ENCODE peak calls at places on chromosomes 13 and 19, in five cellular contexts. I, D, Q, L and X are unnamed samples.

GRCh38 chr13:42393573-42394360 is 121.8 kb downstream of the AKAP11 start:
- DNase-seq in I (no peak), D (no peak), Q (no peak), L (no peak), X (no peak)

GRCh38 chr19:41352609-41353465 is 885 bp downstream of the TGFB1 start:
- DNase-seq in I (peak), D (peak), Q (peak), L (peak), X (peak)

GRCh38 chr13:24141333-24141910 is 19.1 kb upstream of the SPATA13 start:
- DNase-seq in I (no peak), D (no peak), Q (no peak), L (no peak), X (no peak)

GRCh38 chr19:47790398-47790814 is 11.9 kb downstream of the SELENOW start:
- DNase-seq in I (peak), D (peak), Q (peak), L (peak), X (peak)

GRCh38 chr19:18280247-18281081 is 958 bp downstream of the JUND start:
- DNase-seq in I (peak), D (peak), Q (peak), L (peak), X (peak)

GRCh38 chr19:48556825-48557224 is 4.9 kb downstream of the SULT2B1 start:
- DNase-seq in I (no peak), D (no peak), Q (no peak), L (no peak), X (no peak)

GRCh38 chr13:108326318-108326717 is 56.8 kb downstream of the TNFSF13B start:
- DNase-seq in I (peak), D (no peak), Q (no peak), L (no peak), X (no peak)

GRCh38 chr19:32868206-32868950 is 1.2 kb downstream of the SLC7A9 start:
- DNase-seq in I (no peak), D (no peak), Q (no peak), L (peak), X (no peak)

GRCh38 chr19:50314724-50315700 is 14.2 kb downstream of the KCNC3 start:
- DNase-seq in I (no peak), D (no peak), Q (no peak), L (no peak), X (no peak)

GRCh38 chr13:93248627-93249047 is 22.0 kb downstream of the GPC6 start:
- DNase-seq in I (peak), D (peak), Q (no peak), L (no peak), X (peak)

GRCh38 chr19:810077-810855 is 11.5 kb downstream of the PLPPR3 start:
- DNase-seq in I (no peak), D (no peak), Q (no peak), L (no peak), X (no peak)

GRCh38 chr19:41553804-41554203 is 22.2 kb upstream of the CEACAM21 start:
- DNase-seq in I (no peak), D (no peak), Q (no peak), L (no peak), X (no peak)

GRCh38 chr13:25372275-25373081 is 704 bp downstream of the ATP8A2 start:
- DNase-seq in I (no peak), D (no peak), Q (no peak), L (no peak), X (no peak)

GRCh38 chr19:54035215-54036178 is 28.2 kb downstream of the VSTM1 start:
- DNase-seq in I (no peak), D (peak), Q (peak), L (no peak), X (peak)

GRCh38 chr13:72181661-72182060 is 314.7 kb upstream of the DACH1 start:
- DNase-seq in I (no peak), D (no peak), Q (no peak), L (no peak), X (peak)

GRCh38 chr19:47228168-47228936 is 2.6 kb downstream of the BBC3 start:
- DNase-seq in I (peak), D (peak), Q (peak), L (peak), X (peak)

GRCh38 chr13:100454876-100455275 is 133.7 kb downstream of the GGACT start:
- DNase-seq in I (no peak), D (peak), Q (peak), L (no peak), X (peak)

GRCh38 chr19:3665681-3666544 is 34.4 kb downstream of the PIP5K1C start:
- DNase-seq in I (peak), D (peak), Q (no peak), L (peak), X (no peak)

GRCh38 chr13:113632706-113633484 is 25.1 kb downstream of the ATP4B start:
- DNase-seq in I (peak), D (no peak), Q (no peak), L (no peak), X (no peak)

GRCh38 chr13:97951376-97951775 is 2.1 kb upstream of the IPO5 start:
- DNase-seq in I (no peak), D (no peak), Q (no peak), L (peak), X (no peak)

GRCh38 chr19:17468302-17469091 is 1.8 kb upstream of the SLC27A1 start:
- DNase-seq in I (peak), D (peak), Q (no peak), L (peak), X (no peak)

GRCh38 chr19:4575267-4575793 is 15.8 kb upstream of the SEMA6B start:
- DNase-seq in I (no peak), D (peak), Q (peak), L (peak), X (peak)

GRCh38 chr19:38142176-38143035 is 81.6 kb downstream of the DPF1 start:
- DNase-seq in I (no peak), D (peak), Q (peak), L (no peak), X (peak)

DNA sequence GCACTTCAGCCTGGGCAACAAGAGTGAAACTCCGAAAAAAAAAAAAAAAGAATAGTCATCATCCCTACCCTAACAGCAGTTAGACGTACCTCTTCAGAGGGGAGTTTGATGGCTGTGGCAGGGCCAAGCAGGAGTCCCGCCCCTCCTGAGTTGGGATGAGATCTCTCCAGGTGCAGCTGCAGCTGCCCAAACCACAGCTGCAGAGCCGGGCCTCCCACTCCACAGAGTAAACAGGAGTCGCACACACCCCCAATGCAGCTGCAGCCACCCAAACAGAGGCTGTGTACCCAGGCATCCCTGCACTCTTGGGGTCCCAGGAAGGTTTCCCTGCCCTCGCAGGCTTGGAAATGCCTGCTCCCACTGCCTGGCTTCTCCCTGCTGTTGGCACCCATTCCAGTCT is 17.4 kb upstream of the MLLT1 start:
- DNase-seq in I (no peak), D (no peak), Q (no peak), L (no peak), X (no peak)
- H3K4me3 ChIP-seq in I (no peak), D (no peak), Q (no peak), L (no peak), X (no peak)

DNA sequence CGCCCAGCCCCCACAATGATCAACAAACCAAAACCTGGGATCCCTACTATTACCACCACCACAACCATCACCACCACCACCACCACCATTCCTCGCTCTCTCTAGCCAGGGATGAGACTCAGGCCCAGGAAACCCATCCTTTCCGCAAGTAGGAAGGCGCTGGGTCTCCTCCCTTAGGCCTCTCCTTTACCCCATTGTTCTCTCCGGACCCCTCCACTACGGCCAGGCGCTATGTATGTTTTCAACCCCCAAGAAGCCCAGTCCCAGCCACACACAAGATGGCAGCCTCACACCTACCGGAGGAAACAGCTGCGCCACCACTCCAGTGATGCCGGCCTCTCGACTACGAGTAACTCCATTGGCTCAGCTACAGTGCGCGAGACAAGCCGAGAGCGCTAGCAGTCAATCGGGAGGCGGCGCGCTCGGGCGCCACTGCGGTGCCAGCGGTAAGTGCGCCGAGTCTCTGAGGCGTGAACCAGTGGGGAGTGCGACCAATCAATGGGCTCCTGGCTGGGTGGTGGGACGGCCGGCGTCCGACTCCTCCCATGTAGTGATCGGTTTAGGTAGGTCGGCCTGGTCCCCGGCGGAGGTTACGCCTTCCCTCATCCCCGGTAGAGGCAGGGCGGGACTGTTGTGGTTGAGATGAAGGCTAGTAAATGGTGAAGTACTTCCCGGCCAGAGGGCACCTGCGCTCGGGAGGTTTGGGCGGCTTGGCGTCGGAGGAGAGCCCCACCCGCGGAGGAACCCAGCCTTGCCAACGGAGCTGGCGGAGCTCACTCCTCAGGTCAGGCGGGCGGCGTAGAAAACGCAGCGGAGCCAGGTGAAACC is at the start of the genes CAB39L and SETDB2:
- DNase-seq in I (peak), D (peak), Q (peak), L (peak), X (peak)
- TF ChIP-seq CTCF in I (peak), D (peak), Q (peak), L (no peak), X (peak)

GRCh38 chr19:29285187-29285687 is 72.3 kb upstream of the UQCRFS1 start:
- DNase-seq in I (no peak), D (no peak), Q (no peak), L (no peak), X (no peak)

GRCh38 chr19:29288276-29288675 is 75.3 kb upstream of the UQCRFS1 start:
- DNase-seq in I (no peak), D (no peak), Q (no peak), L (peak), X (no peak)

GRCh38 chr19:29289020-29289419 is 76.1 kb upstream of the UQCRFS1 start:
- DNase-seq in I (no peak), D (no peak), Q (no peak), L (no peak), X (no peak)

GRCh38 chr19:29285878-29286277 is 72.9 kb upstream of the UQCRFS1 start:
- DNase-seq in I (no peak), D (no peak), Q (no peak), L (peak), X (no peak)

GRCh38 chr19:29287061-29287460 is 74.1 kb upstream of the UQCRFS1 start:
- DNase-seq in I (no peak), D (no peak), Q (no peak), L (peak), X (no peak)
- H3K4me3 ChIP-seq in I (no peak), D (no peak), Q (no peak), L (no peak), X (no peak)

DNA sequence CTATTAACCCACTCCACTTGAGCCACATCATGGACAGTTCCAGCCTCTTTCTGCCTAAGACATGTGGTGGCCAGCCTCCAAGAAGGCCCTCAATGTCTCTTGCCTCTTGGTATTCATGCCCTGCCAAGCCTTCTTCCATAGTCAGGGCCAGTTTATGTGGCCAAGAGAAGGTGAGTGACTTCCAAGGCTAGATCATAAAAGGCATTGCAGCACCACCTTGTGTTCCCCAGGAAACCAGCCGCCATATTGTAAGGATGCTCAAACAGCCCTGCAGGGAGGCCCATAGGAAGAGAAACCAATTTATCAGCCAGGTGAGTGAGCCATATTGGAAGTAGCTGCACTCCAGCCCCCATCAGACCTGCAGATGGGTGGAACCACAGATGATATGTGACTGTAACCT is 12.3 kb upstream of the DNMT1 start:
- DNase-seq in I (no peak), D (no peak), Q (no peak), L (no peak), X (no peak)
- TF ChIP-seq CTCF in I (no peak), D (no peak), Q (no peak), L (no peak), X (no peak)

DNA sequence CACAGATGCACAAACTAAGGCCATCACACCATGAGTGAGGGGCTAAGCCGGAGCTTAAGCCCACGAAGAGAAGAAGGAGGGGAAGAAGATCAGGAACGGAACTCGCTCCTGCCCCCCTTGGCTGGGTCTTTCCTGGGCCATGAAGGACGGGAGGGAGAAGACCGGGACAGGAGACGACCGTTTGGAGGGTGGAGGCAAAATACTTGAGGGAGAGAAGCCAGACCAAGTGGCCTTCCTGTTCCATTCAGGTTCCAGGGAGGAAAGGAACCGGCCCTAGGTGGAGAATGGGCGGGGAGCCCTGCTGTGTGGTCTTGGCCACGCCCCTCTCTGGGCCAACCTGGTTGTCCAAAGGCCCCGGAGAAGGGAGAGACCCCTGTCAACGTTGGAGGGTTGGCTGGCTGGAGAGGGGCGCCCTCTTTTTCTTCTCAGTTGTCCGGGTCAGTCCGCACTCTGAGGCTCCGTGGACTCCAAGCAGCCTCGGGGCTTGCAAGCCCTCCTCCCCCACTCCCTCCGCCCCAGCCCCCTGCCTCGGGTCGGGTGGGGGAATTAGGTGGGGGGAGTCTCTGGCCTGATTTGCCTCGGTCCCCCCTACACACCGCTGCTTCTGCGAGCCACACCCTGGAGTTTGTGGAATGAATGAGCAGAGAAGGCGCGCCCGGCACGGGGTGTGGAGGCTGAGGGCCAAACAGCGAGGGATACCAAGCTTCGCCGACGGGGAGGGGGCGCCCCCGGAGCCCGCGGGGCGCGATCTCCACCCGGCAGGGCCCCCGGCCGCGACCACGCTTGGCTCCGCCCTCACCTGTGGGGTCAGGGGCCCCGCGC is 771 bp downstream of the FBN3 start:
- DNase-seq in I (peak), D (no peak), Q (no peak), L (no peak), X (no peak)
- H3K4me3 ChIP-seq in I (peak), D (no peak), Q (no peak), L (no peak), X (no peak)

GRCh38 chr13:40342461-40342860 is 324.0 kb downstream of the FOXO1 start:
- DNase-seq in I (no peak), D (no peak), Q (no peak), L (no peak), X (no peak)

GRCh38 chr13:40338217-40338616 is 328.2 kb downstream of the FOXO1 start:
- DNase-seq in I (no peak), D (no peak), Q (no peak), L (no peak), X (no peak)

GRCh38 chr13:40341501-40341900 is 324.9 kb downstream of the FOXO1 start:
- DNase-seq in I (no peak), D (no peak), Q (no peak), L (no peak), X (no peak)

GRCh38 chr13:40341086-40341471 is 325.4 kb downstream of the FOXO1 start:
- DNase-seq in I (no peak), D (no peak), Q (no peak), L (no peak), X (peak)

DNA sequence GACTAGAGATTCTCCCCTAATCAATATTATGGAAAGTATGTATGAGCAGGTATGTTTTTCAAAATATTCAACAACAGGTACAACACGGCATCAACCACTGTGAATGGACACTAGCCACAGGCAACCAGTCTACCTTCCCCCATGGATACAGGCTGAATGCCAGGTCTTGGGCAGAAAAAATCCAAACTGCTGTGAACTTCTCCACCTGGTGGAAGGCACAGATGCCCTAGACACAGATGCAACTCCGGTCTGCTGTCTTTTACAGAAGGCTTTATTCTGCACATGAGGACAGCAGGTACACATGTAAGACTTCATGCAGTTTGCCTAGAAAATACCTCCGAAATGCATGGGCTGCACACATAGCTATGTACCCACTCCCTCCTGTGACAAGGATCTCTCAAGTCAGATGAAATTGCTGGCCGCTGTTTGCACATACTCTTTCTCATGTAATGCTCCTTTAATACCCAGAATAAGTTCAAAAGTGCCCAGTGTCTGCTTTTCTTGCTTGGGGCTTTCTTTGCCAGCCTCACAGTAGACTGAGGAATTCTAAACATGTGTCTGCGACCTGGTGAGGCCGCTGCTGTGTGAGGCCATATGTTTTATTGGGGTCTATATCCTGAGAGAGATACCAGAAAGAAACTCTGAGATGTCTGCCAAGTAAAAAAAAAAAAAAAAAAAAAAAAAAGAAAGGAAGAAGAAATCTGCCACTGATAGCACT is 325.9 kb downstream of the FOXO1 start:
- DNase-seq in I (no peak), D (peak), Q (no peak), L (no peak), X (no peak)
- TF ChIP-seq CTCF in I (no peak), D (peak), Q (no peak), L (no peak), X (no peak)